ENCODE peak calls at places on chromosome 18, in five cellular contexts. One of them, this sample, is unnamed.

GRCh38 chr18:657311-657997 is at the start of gene TYMS:
- DNase-seq in activated gamma-delta T cell treated with Interleukin-2 at 50 U/mL for 16 hours: no peak
- DNase-seq in HuH-7.5: peak
- DNase-seq in T-helper 17 cell: no peak
- DNase-seq in HCT116: peak
- DNase-seq in this sample: peak

GRCh38 chr18:33854086-33854826 is 276.2 kb downstream of the ASXL3 start:
- DNase-seq in HCT116: no peak
- DNase-seq in HuH-7.5: no peak
- DNase-seq in activated gamma-delta T cell treated with Interleukin-2 at 50 U/mL for 16 hours: no peak
- DNase-seq in T-helper 17 cell: no peak
- DNase-seq in this sample: no peak

GRCh38 chr18:58400337-58400885 is 228.5 kb downstream of the ALPK2 start:
- DNase-seq in HCT116: no peak
- DNase-seq in HuH-7.5: no peak
- DNase-seq in activated gamma-delta T cell treated with Interleukin-2 at 50 U/mL for 16 hours: no peak
- DNase-seq in T-helper 17 cell: no peak
- DNase-seq in this sample: no peak

GRCh38 chr18:43596106-43596712 is 318.9 kb upstream of the SYT4 start:
- DNase-seq in activated gamma-delta T cell treated with Interleukin-2 at 50 U/mL for 16 hours: no peak
- DNase-seq in HCT116: no peak
- DNase-seq in T-helper 17 cell: no peak
- DNase-seq in HuH-7.5: peak
- DNase-seq in this sample: peak

GRCh38 chr18:79635127-79635726 is 44.4 kb upstream of the CTDP1 start:
- DNase-seq in HCT116: no peak
- DNase-seq in T-helper 17 cell: no peak
- DNase-seq in activated gamma-delta T cell treated with Interleukin-2 at 50 U/mL for 16 hours: no peak
- DNase-seq in HuH-7.5: no peak
- DNase-seq in this sample: no peak

GRCh38 chr18:45998244-45998643 is 31.1 kb upstream of the EPG5 start:
- DNase-seq in activated gamma-delta T cell treated with Interleukin-2 at 50 U/mL for 16 hours: peak
- DNase-seq in T-helper 17 cell: no peak
- DNase-seq in HuH-7.5: no peak
- DNase-seq in HCT116: no peak
- DNase-seq in this sample: peak

GRCh38 chr18:57585421-57585820 is 1.1 kb downstream of the FECH start:
- DNase-seq in T-helper 17 cell: no peak
- DNase-seq in HuH-7.5: no peak
- DNase-seq in activated gamma-delta T cell treated with Interleukin-2 at 50 U/mL for 16 hours: no peak
- DNase-seq in HCT116: no peak
- DNase-seq in this sample: no peak

GRCh38 chr18:58640891-58641610 is 12.2 kb upstream of the ALPK2 start:
- DNase-seq in T-helper 17 cell: no peak
- DNase-seq in activated gamma-delta T cell treated with Interleukin-2 at 50 U/mL for 16 hours: no peak
- DNase-seq in HCT116: no peak
- DNase-seq in HuH-7.5: no peak
- DNase-seq in this sample: no peak

GRCh38 chr18:52163478-52163877 is 176.5 kb upstream of the DCC start:
- DNase-seq in T-helper 17 cell: no peak
- DNase-seq in activated gamma-delta T cell treated with Interleukin-2 at 50 U/mL for 16 hours: no peak
- DNase-seq in HuH-7.5: no peak
- DNase-seq in HCT116: no peak
- DNase-seq in this sample: no peak

GRCh38 chr18:24051256-24051947 is 36.8 kb downstream of the TTC39C start:
- DNase-seq in HuH-7.5: no peak
- DNase-seq in T-helper 17 cell: no peak
- DNase-seq in HCT116: no peak
- DNase-seq in activated gamma-delta T cell treated with Interleukin-2 at 50 U/mL for 16 hours: no peak
- DNase-seq in this sample: peak

GRCh38 chr18:56333146-56333545 is 305.2 kb downstream of the TXNL1 start:
- DNase-seq in HuH-7.5: no peak
- DNase-seq in T-helper 17 cell: no peak
- DNase-seq in activated gamma-delta T cell treated with Interleukin-2 at 50 U/mL for 16 hours: no peak
- DNase-seq in HCT116: no peak
- DNase-seq in this sample: peak

GRCh38 chr18:79786781-79787526 is 10.8 kb upstream of the KCNG2 start:
- DNase-seq in T-helper 17 cell: no peak
- DNase-seq in activated gamma-delta T cell treated with Interleukin-2 at 50 U/mL for 16 hours: no peak
- DNase-seq in HCT116: no peak
- DNase-seq in HuH-7.5: no peak
- DNase-seq in this sample: peak

GRCh38 chr18:48908916-48909315 is 41.8 kb downstream of the SMAD7 start:
- DNase-seq in HuH-7.5: no peak
- DNase-seq in T-helper 17 cell: no peak
- DNase-seq in HCT116: no peak
- DNase-seq in activated gamma-delta T cell treated with Interleukin-2 at 50 U/mL for 16 hours: no peak
- DNase-seq in this sample: no peak

GRCh38 chr18:32095156-32095555 is 3.5 kb downstream of the RNF138 start:
- DNase-seq in activated gamma-delta T cell treated with Interleukin-2 at 50 U/mL for 16 hours: no peak
- DNase-seq in T-helper 17 cell: no peak
- DNase-seq in HCT116: no peak
- DNase-seq in HuH-7.5: no peak
- DNase-seq in this sample: no peak

GRCh38 chr18:48129621-48130082 is 199.2 kb upstream of the SMAD2 start:
- DNase-seq in T-helper 17 cell: no peak
- DNase-seq in HCT116: no peak
- DNase-seq in HuH-7.5: no peak
- DNase-seq in activated gamma-delta T cell treated with Interleukin-2 at 50 U/mL for 16 hours: no peak
- DNase-seq in this sample: no peak

GRCh38 chr18:10872297-10872696 is 277.1 kb downstream of the PIEZO2 start:
- DNase-seq in HuH-7.5: no peak
- DNase-seq in HCT116: no peak
- DNase-seq in activated gamma-delta T cell treated with Interleukin-2 at 50 U/mL for 16 hours: no peak
- DNase-seq in T-helper 17 cell: no peak
- DNase-seq in this sample: no peak

GRCh38 chr18:5425721-5426120 is 118.1 kb downstream of the EPB41L3 start:
- DNase-seq in HuH-7.5: no peak
- DNase-seq in T-helper 17 cell: no peak
- DNase-seq in HCT116: no peak
- DNase-seq in activated gamma-delta T cell treated with Interleukin-2 at 50 U/mL for 16 hours: no peak
- DNase-seq in this sample: no peak

This sample was measured in amniotic epithelial cell.